ENCODE peak calls at places on chromosomes 3 and 15, in six cellular contexts. M, W, B, V, H and J are unnamed samples.

GRCh38 chr3:60160792-60161175 is 1090.5 kb downstream of the FHIT start:
- DNase-seq in M (no peak), W (no peak), H (no peak), V (no peak), B (no peak), J (no peak)

GRCh38 chr3:120410541-120410940 is 40.3 kb downstream of the FSTL1 start:
- DNase-seq in H (no peak), W (no peak), V (no peak), B (no peak), M (no peak), J (no peak)

GRCh38 chr15:66852064-66852905 is 150.2 kb downstream of the SMAD6 start:
- DNase-seq in B (no peak), V (no peak), W (no peak), M (no peak), H (no peak), J (no peak)

GRCh38 chr3:133595341-133595740 is 21.9 kb downstream of the CDV3 start:
- DNase-seq in B (no peak), V (no peak), H (no peak), M (no peak), W (no peak), J (no peak)

GRCh38 chr15:51132384-51133139 is 37.9 kb upstream of the TNFAIP8L3 start:
- DNase-seq in B (no peak), H (peak; percentile 71), M (peak; percentile 23), W (peak; percentile 18), V (no peak), J (no peak)

GRCh38 chr3:128336337-128337156 is 130.1 kb downstream of the DNAJB8 start:
- DNase-seq in H (no peak), M (no peak), V (no peak), B (no peak), W (no peak), J (peak; percentile 37)

GRCh38 chr3:191119415-191120295 is 79.4 kb upstream of the OSTN start:
- DNase-seq in H (no peak), M (no peak), W (no peak), B (no peak), V (no peak), J (no peak)

GRCh38 chr3:123372789-123373534 is 75.9 kb downstream of the ADCY5 start:
- DNase-seq in V (no peak), W (no peak), M (no peak), B (no peak), H (no peak), J (no peak)

GRCh38 chr3:61381745-61382392 is 130.6 kb upstream of the FHIT start:
- DNase-seq in H (no peak), W (no peak), V (no peak), B (peak; percentile 2), M (peak; percentile 11), J (no peak)

GRCh38 chr3:129424185-129424841 is 4.1 kb downstream of the EFCAB12 start:
- DNase-seq in W (no peak), H (no peak), V (no peak), M (no peak), B (no peak), J (no peak)

GRCh38 chr3:52879090-52879489 is 18.3 kb downstream of the STIMATE start:
- DNase-seq in M (no peak), B (no peak), V (no peak), W (peak; percentile 37), H (no peak), J (no peak)

GRCh38 chr3:126269360-126269759 is 87.8 kb downstream of the KLF15 start:
- DNase-seq in H (no peak), V (no peak), M (no peak), W (peak; percentile 47), B (no peak), J (no peak)

GRCh38 chr3:13162550-13163320 is 89.5 kb upstream of the IQSEC1 start:
- DNase-seq in B (no peak), H (no peak), M (no peak), W (no peak), V (no peak), J (peak; percentile 33)

GRCh38 chr3:17500618-17501017 is 241.8 kb downstream of the TBC1D5 start:
- DNase-seq in H (no peak), M (no peak), B (no peak), V (no peak), W (no peak), J (no peak)

GRCh38 chr3:128416578-128417150 is 50.0 kb downstream of the DNAJB8 start:
- DNase-seq in V (no peak), M (no peak), H (no peak), W (no peak), B (no peak), J (no peak)

GRCh38 chr3:22779737-22780136 is 423.4 kb upstream of the UBE2E2 start:
- DNase-seq in H (no peak), M (no peak), V (no peak), W (no peak), B (no peak), J (no peak)

GRCh38 chr15:76667943-76668715 is 237.0 kb downstream of the SCAPER start:
- DNase-seq in M (no peak), B (no peak), H (no peak), V (no peak), W (no peak), J (no peak)

GRCh38 chr3:29488922-29489321 is 208.1 kb downstream of the RBMS3 start:
- DNase-seq in H (no peak), W (no peak), V (no peak), M (no peak), B (no peak), J (no peak)

GRCh38 chr3:137065381-137065780 is 107.6 kb downstream of the IL20RB start:
- DNase-seq in W (no peak), H (no peak), V (no peak), B (no peak), M (no peak), J (no peak)

GRCh38 chr3:179942560-179943075 is 94.1 kb downstream of the PEX5L start:
- DNase-seq in M (no peak), B (no peak), W (no peak), V (no peak), H (no peak), J (no peak)

GRCh38 chr15:57548835-57549234 is 42.9 kb upstream of the MYZAP start:
- DNase-seq in H (no peak), W (no peak), V (no peak), B (no peak), M (no peak), J (no peak)

GRCh38 chr3:85576091-85576690 is 617.4 kb downstream of the CADM2 start:
- DNase-seq in B (peak; percentile 19), W (peak; percentile 79), M (peak; percentile 56), H (peak; percentile 36), V (peak; percentile 17), J (peak; percentile 30)

GRCh38 chr3:83926291-83926690 is 1032.5 kb upstream of the CADM2 start:
- DNase-seq in H (no peak), W (no peak), B (no peak), V (no peak), M (no peak), J (no peak)

GRCh38 chr15:96327155-96327741 is 3.3 kb upstream of the NR2F2 start:
- DNase-seq in H (peak; percentile 27), B (peak; percentile 86), W (peak; percentile 44), M (no peak), V (no peak), J (peak; percentile 18)

GRCh38 chr15:96329403-96329981 is 1.0 kb upstream of the NR2F2 start:
- DNase-seq in V (no peak), M (no peak), W (no peak), H (no peak), B (no peak), J (no peak)

GRCh38 chr15:96326551-96327154 is 3.8 kb upstream of the NR2F2 start:
- DNase-seq in W (peak; percentile 51), M (no peak), H (peak; percentile 58), V (no peak), B (no peak), J (peak; percentile 25)

GRCh38 chr15:96330064-96330449 is 443 bp upstream of the NR2F2 start:
- DNase-seq in H (peak; percentile 64), M (no peak), W (no peak), V (no peak), B (no peak), J (no peak)

DNA sequence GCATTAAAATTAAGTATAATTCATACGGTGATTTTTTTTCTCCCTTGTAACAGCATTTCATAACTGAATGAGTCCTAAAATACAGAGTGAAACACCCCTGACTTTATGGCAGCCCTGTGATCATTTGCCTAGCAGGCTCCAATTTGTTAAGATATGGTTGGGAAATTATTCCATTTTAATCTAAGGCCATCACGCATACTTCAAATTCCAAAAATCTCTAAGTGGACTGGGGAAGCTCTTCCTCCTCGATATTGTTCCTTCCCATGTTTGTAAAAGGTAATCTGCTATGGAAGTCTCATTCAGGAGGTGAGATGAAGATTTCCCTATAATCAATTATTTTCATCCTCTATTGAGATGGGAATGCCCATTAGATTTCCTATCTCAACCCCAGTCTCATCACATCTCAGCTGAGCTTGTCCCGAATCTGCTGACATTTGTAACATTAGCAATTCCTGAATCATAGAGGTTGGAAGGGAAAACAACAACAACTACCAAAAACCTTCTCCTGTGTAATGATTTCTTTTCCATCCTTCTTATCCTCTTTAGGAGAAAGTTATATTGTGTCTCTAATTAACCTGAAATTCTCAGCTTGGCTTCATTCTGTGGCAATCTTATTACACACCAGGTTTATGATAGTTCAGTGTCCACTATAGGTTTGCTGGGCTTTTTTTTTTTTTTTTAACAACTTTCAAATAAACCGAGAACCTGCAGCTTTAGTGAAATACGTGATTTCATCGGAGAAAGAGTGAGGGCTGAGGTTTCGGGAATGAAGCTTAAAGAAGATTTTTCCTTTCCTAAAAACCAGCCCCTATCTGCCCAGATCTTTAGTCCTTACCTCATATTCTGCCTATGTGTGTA is 2.2 kb upstream of the NR2F2 start:
- DNase-seq in B (no peak), W (no peak), V (no peak), M (no peak), H (no peak), J (no peak)
- H3K4me3 ChIP-seq in B (peak overlapping the region; percentile 98), W (no peak overlapping the region), V (peak overlapping the region; percentile 77), M (no peak overlapping the region), H (peak overlapping the region; percentile 92), J (peak overlapping the region; percentile 89)

GRCh38 chr15:74304459-74304858 is 63.0 kb downstream of the CYP11A1 start:
- DNase-seq in B (no peak), W (no peak), H (no peak), V (no peak), M (peak; percentile 72), J (no peak)

GRCh38 chr15:74300057-74300620 is 64.0 kb downstream of the CCDC33 start:
- DNase-seq in M (no peak), V (no peak), H (no peak), W (no peak), B (no peak), J (no peak)

GRCh38 chr15:74302821-74303359 is 64.6 kb downstream of the CYP11A1 start:
- DNase-seq in V (peak; percentile 38), W (peak; percentile 41), H (no peak), B (no peak), M (peak; percentile 92), J (no peak)

GRCh38 chr15:74303741-74304309 is 63.6 kb downstream of the CYP11A1 start:
- DNase-seq in V (no peak), B (no peak), W (no peak), H (no peak), M (peak; percentile 49), J (no peak)

GRCh38 chr15:74301583-74302374 is 65.7 kb downstream of the CCDC33 start:
- DNase-seq in V (no peak), W (no peak), M (peak; percentile 92), B (no peak), H (no peak), J (no peak)
- H3K4me3 ChIP-seq in V (no peak overlapping the region), W (no peak overlapping the region), M (peak overlapping the region; percentile 11), B (no peak overlapping the region), H (no peak overlapping the region), J (no peak overlapping the region)

GRCh38 chr15:40238481-40238926 is 359 bp upstream of the PAK6 start:
- DNase-seq in B (no peak), V (no peak), H (no peak), M (no peak), W (no peak), J (no peak)
- H3K4me3 ChIP-seq in B (peak overlapping the region; percentile 15), V (peak overlapping the region; percentile 40), H (peak overlapping the region; percentile 44), M (peak overlapping the region; percentile 26), W (no peak overlapping the region), J (peak overlapping the region; percentile 48)

GRCh38 chr3:31833391-31834165 is 147.5 kb downstream of the OSBPL10 start:
- DNase-seq in B (no peak), W (no peak), H (no peak), V (no peak), M (no peak), J (no peak)
- H3K4me3 ChIP-seq in B (no peak overlapping the region), W (no peak overlapping the region), H (no peak overlapping the region), V (no peak overlapping the region), M (no peak overlapping the region), J (no peak overlapping the region)